ENCODE peak calls at places on chromosomes 13 and 19, in four cellular contexts. V is cardiac muscle cell, S is psoas muscle, Y is GM23338. P is an unnamed sample. For H3K4me1, the result is how much of the 10 kb centered on the place peaks cover.

GRCh38 chr19:12495002-12495802 is 10.6 kb upstream of the ZNF709 start:
- DNase-seq in Y (peak), V (peak), S (peak), P (peak)

GRCh38 chr19:17538684-17539287 is 16.7 kb upstream of the COLGALT1 start:
- DNase-seq in V (no peak), S (no peak), Y (peak), P (no peak)

GRCh38 chr19:3984908-3985642 is at the start of gene EEF2:
- DNase-seq in V (peak), S (peak), Y (peak), P (peak)

GRCh38 chr13:65143920-65144319 is 2086.2 kb downstream of the PCDH9 start:
- DNase-seq in V (no peak), Y (no peak), S (no peak), P (no peak)

GRCh38 chr13:73984201-73984600 is 150.0 kb downstream of the KLF12 start:
- DNase-seq in Y (no peak), S (no peak), V (no peak), P (peak)

GRCh38 chr13:44193731-44194130 is 179.9 kb upstream of the SERP2 start:
- DNase-seq in S (no peak), V (no peak), Y (no peak), P (no peak)

GRCh38 chr13:29503041-29503837 is 92.2 kb downstream of the SLC7A1 start:
- DNase-seq in Y (peak), V (peak), S (no peak), P (peak)

GRCh38 chr13:68099616-68100015 is 869.5 kb upstream of the PCDH9 start:
- DNase-seq in S (no peak), Y (no peak), V (peak), P (no peak)

GRCh38 chr13:111875922-111876321 is 191.0 kb upstream of the SOX1 start:
- DNase-seq in Y (no peak), V (no peak), S (no peak), P (peak)

GRCh38 chr19:17490411-17490810 is 20.1 kb downstream of the SLC27A1 start:
- DNase-seq in Y (no peak), V (no peak), S (no peak), P (no peak)

GRCh38 chr19:861756-862528 is 2.5 kb downstream of the CFD start:
- DNase-seq in S (no peak), V (no peak), Y (peak), P (peak)

GRCh38 chr13:79581870-79582315 is 100.9 kb downstream of the NDFIP2 start:
- DNase-seq in Y (no peak), V (peak), S (peak), P (no peak)

GRCh38 chr13:93789058-93789457 is 562.5 kb downstream of the GPC6 start:
- DNase-seq in V (no peak), S (no peak), Y (no peak), P (no peak)

GRCh38 chr19:41226053-41226873 is 7.2 kb downstream of the AXL start:
- DNase-seq in V (peak), Y (peak), S (peak), P (peak)

GRCh38 chr13:54709546-54709945 is 1680.9 kb downstream of the OLFM4 start:
- DNase-seq in S (no peak), V (no peak), Y (no peak), P (no peak)

GRCh38 chr19:56146904-56147303 is 5.8 kb downstream of the ZNF444 start:
- DNase-seq in S (no peak), V (no peak), Y (no peak), P (no peak)

GRCh38 chr13:76161143-76161542 is 525.0 kb downstream of the LMO7 start:
- DNase-seq in S (no peak), Y (no peak), V (no peak), P (no peak)

GRCh38 chr13:80299046-80299445 is 41.9 kb downstream of the SPRY2 start:
- DNase-seq in V (no peak), Y (no peak), S (no peak), P (no peak)

GRCh38 chr13:24292476-24292875 is 16.9 kb upstream of the C1QTNF9 start:
- DNase-seq in V (no peak), Y (no peak), S (no peak), P (no peak)

GRCh38 chr13:93637852-93638251 is 411.2 kb downstream of the GPC6 start:
- DNase-seq in Y (no peak), V (no peak), S (no peak), P (no peak)

GRCh38 chr19:15475169-15475568 is 4.1 kb downstream of the PGLYRP2 start:
- DNase-seq in Y (no peak), V (no peak), S (no peak), P (no peak)

GRCh38 chr19:48928164-48929005 is 5.1 kb upstream of the DHDH start:
- DNase-seq in S (no peak), Y (no peak), V (peak), P (peak)

GRCh38 chr19:42295831-42296525 is 6.0 kb upstream of the PRR19 start:
- DNase-seq in Y (peak), S (peak), V (peak), P (peak)

GRCh38 chr13:80654638-80655249 is 313.8 kb upstream of the SPRY2 start:
- DNase-seq in Y (peak), V (no peak), S (no peak), P (peak)

GRCh38 chr13:49657241-49657641 is 28.9 kb downstream of the ARL11 start:
- DNase-seq in V (no peak), Y (no peak), S (peak), P (no peak)

GRCh38 chr19:38617764-38618589 is at the start of gene MAP4K1:
- DNase-seq in Y (peak), V (no peak), S (peak), P (peak)

GRCh38 chr13:48144413-48145035 is 49.6 kb upstream of the MED4 start:
- DNase-seq in Y (no peak), V (peak), S (no peak), P (peak)

GRCh38 chr13:40194204-40194806 is 472.1 kb downstream of the FOXO1 start:
- DNase-seq in V (peak), Y (no peak), S (no peak), P (no peak)

GRCh38 chr13:25652764-25653163 is 281.0 kb downstream of the ATP8A2 start:
- DNase-seq in V (no peak), Y (peak), S (no peak), P (no peak)

GRCh38 chr13:21434588-21434987 is 24.5 kb downstream of the ZDHHC20 start:
- DNase-seq in V (peak), S (no peak), Y (no peak), P (no peak)

GRCh38 chr13:45412274-45413049 is 5.7 kb downstream of the SLC25A30 start:
- DNase-seq in Y (no peak), V (no peak), S (no peak), P (no peak)

GRCh38 chr13:91196958-91197357 is 150.5 kb upstream of the MIR17HG start:
- DNase-seq in S (no peak), V (no peak), Y (no peak), P (no peak)

GRCh38 chr13:100544866-100545683 is 43.5 kb downstream of the GGACT start:
- DNase-seq in Y (no peak), V (no peak), S (peak), P (peak)
- H3K4me1 ChIP-seq in Y (under half), V (under half), S (under half), P (under half)

GRCh38 chr19:9947441-9947840 is 11.1 kb upstream of the OLFM2 start:
- DNase-seq in V (no peak), Y (no peak), S (no peak), P (no peak)

GRCh38 chr19:9943744-9944143 is 7.4 kb upstream of the OLFM2 start:
- DNase-seq in V (no peak), S (no peak), Y (no peak), P (no peak)

GRCh38 chr19:9941236-9941635 is 4.9 kb upstream of the OLFM2 start:
- DNase-seq in Y (no peak), V (no peak), S (no peak), P (no peak)

GRCh38 chr19:9941646-9942045 is 5.3 kb upstream of the OLFM2 start:
- DNase-seq in S (no peak), Y (no peak), V (no peak), P (no peak)

DNA sequence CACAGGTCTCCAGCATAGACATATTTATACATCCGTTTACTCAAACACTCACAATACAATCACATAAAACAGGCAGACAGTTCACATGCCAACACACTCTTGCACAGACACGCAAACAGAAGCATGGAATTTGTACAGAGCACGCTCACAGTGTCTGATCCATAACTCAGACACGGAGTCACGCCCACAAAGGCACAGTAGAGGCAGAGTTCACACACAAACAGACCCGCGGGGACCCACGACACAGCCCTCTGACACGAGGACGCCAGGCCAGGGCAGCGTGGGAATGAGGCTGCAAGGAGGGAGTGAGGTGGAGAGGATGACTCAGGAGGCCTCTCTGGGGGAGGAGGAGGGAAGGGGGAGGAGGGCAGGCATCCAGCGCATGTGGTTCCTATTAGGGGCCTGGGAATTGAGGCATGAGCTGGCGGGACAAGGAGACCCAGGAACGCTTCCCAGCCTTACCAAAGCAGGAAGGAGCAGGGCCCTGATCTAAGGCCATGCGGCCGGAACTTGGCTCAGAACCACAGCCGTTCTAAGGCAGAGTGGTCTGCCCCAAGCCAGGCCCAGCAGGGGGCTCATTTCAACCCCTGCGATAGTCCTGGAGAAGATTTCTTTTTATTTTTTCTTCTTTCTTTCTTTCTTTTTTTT is 9.1 kb upstream of the OLFM2 start:
- DNase-seq in S (peak), V (peak), Y (peak), P (peak)
- TF ChIP-seq CTCF in S (no peak), V (peak), Y (no peak), P (no peak)

GRCh38 chr13:110304256-110304655 is 2.7 kb downstream of the COL4A1 start:
- DNase-seq in S (no peak), Y (no peak), V (peak), P (no peak)
- H3K27ac ChIP-seq in S (peak), Y (no peak), V (no peak), P (peak)

GRCh38 chr19:46731007-46731501 is 14.1 kb upstream of the PRKD2 start:
- DNase-seq in S (no peak), V (peak), Y (no peak), P (peak)

GRCh38 chr19:46730595-46730994 is 13.7 kb upstream of the PRKD2 start:
- DNase-seq in V (no peak), S (no peak), Y (no peak), P (peak)

GRCh38 chr19:46732172-46732938 is 13.5 kb upstream of the FKRP start:
- DNase-seq in Y (no peak), S (no peak), V (no peak), P (no peak)

GRCh38 chr19:46730187-46730586 is 13.3 kb upstream of the PRKD2 start:
- DNase-seq in Y (no peak), V (no peak), S (no peak), P (no peak)

DNA sequence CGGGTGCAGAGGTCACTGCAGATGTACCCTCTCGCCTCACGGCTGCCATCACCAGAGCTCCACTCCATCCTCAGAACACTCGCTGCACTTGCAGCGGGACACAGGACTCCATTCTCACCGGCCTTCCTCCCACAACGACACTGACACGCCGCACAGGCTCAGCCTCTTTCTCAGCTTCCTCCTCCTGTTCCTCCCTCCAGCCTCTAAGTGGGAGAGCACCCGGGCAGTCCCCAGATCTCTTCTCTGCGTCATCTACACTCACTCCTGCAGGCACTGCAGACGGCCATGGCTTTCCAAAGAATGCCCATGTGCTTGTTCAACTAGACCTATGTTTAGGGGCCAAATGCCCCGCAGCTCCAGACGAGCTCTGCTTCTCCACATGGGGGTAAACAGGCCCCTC is 14.3 kb upstream of the FKRP start:
- DNase-seq in V (peak), S (no peak), Y (no peak), P (peak)
- H3K4me1 ChIP-seq in V (under half), S (under half), Y (under half), P (half or more)

GRCh38 chr13:30559274-30559673 is 58.4 kb upstream of the USPL1 start:
- DNase-seq in S (no peak), Y (no peak), V (no peak), P (no peak)

GRCh38 chr13:30561506-30561905 is 56.2 kb upstream of the USPL1 start:
- DNase-seq in S (no peak), Y (no peak), V (no peak), P (no peak)

GRCh38 chr13:30567072-30567471 is 50.6 kb upstream of the USPL1 start:
- DNase-seq in Y (no peak), S (no peak), V (no peak), P (no peak)

GRCh38 chr13:30565658-30566057 is 52.1 kb upstream of the USPL1 start:
- DNase-seq in V (no peak), Y (no peak), S (no peak), P (no peak)

GRCh38 chr13:30564489-30564888 is 53.2 kb upstream of the USPL1 start:
- DNase-seq in Y (no peak), V (no peak), S (no peak), P (no peak)
- TF ChIP-seq CTCF in Y (no peak), V (no peak), S (no peak), P (no peak)

DNA sequence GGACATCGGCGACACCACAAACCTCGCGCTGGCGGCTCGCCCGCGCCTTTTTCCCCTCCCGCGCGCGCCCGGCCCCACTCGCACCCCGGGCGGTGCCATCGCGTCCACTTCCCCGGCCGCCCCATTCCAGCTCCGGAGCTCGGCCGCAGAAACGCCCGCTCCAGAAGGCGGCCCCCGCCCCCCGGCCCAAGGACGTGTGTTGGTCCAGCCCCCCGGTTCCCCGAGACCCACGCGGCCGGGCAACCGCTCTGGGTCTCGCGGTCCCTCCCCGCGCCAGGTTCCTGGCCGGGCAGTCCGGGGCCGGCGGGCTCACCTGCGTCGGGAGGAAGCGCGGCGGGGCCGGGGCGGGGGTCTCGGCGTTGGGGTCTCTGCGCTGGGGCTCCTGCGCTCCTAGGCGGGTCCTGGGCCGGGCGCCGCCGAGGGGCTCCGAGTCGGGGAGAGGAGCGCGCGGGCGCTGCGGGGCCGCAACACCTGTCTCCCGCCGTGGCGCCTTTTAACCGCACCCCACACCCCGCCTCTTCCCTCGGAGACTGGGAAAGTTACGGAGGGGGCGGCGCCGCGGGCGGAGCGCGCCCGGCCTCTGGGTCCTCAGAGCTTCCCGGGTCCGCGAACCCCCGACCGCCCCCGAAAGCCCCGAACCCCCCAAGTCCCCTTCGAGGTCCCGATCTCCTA is at the start of gene GJB2:
- DNase-seq in Y (peak), V (no peak), S (no peak), P (no peak)
- H3K27ac ChIP-seq in Y (no peak), V (no peak), S (no peak), P (no peak)

GRCh38 chr13:97317933-97318332 is 95.8 kb downstream of the MBNL2 start:
- DNase-seq in S (no peak), V (no peak), Y (no peak), P (no peak)
- H3K4me1 ChIP-seq in S (half or more), V (under half), Y (under half), P (under half)

GRCh38 chr19:2543463-2544442 is 67.8 kb downstream of the GADD45B start:
- DNase-seq in V (peak), S (peak), Y (peak), P (peak)
- TF ChIP-seq CTCF in V (peak), S (peak), Y (no peak), P (no peak)

DNA sequence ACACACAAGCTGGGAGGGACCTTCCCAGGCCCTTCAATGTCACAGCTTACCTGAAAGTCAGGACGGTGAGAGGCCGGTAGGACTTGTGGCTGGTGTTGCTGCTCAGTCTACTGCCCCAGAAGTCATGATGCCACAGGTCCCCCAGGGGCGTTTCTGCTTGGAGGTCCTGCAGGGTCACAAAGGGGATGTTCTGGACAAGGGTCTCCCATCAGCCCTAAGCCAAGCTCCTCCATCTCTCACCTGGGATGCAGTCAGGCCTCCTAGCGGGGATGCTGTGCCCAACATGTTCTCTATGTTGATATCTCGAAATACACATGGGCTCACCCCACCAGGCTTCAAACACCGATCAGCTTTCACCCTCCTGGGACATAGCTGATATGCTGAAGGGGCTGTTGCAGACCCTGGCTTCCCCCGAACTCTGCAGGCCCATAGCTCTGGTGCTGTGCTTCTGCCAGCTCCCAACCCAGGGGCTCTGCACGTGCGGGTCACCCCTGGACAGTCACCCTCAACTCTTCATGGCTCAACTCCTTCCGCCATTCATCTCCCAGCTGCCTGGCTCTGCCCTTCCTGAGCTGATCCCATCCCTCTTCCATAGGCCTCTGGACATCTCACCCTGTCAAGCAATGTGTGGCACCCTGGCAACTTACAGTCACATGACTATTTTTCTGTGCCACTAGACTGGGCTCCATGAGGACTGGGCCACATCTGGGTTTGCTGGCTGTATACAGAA is 10.3 kb downstream of the TMTC4 start:
- DNase-seq in V (no peak), Y (no peak), S (no peak), P (no peak)
- H3K27ac ChIP-seq in V (no peak), Y (no peak), S (no peak), P (no peak)

DNA sequence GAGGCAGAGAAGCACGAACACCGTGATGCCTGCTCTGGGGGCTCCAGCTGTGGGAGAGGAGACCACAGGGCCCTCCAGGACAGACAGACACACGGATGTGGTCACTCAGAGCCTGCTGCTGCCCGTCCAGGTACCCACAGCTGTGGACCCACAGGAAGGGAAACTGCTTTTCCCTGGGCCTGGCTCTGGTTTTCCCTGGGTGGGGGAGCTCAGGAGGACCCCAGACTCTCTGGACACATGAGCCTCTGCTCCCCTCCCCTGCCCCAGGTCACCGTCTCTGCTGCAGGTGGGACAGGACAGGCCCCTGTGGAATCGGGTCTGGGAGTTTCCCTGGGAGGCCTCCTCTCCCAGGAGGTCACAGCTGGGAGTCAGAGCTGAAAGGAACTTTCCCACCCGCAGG is 7.3 kb downstream of the LILRA4 start:
- DNase-seq in S (no peak), V (no peak), Y (no peak), P (no peak)
- H3K4me1 ChIP-seq in S (under half), V (under half), Y (under half), P (under half)

P was measured in left lung.